ENCODE peak calls at places on chromosome 1, in nine cellular contexts. One of them, this sample, is unnamed.

GRCh38 chr1:178120088-178120487 is 26.2 kb downstream of the RASAL2 start:
- DNase-seq in left colon: no peak
- DNase-seq in psoas muscle: no peak
- DNase-seq in anterior cingulate cortex: no peak
- DNase-seq in RWPE1: no peak
- DNase-seq in iris pigment epithelial cell: no peak
- DNase-seq in pancreas: no peak
- DNase-seq in astrocyte of the spinal cord: peak
- DNase-seq in aorta: no peak
- DNase-seq in this sample: no peak

GRCh38 chr1:20279507-20279906 is 11.2 kb upstream of the VWA5B1 start:
- DNase-seq in left colon: peak
- DNase-seq in psoas muscle: no peak
- DNase-seq in anterior cingulate cortex: no peak
- DNase-seq in RWPE1: peak
- DNase-seq in iris pigment epithelial cell: peak
- DNase-seq in pancreas: no peak
- DNase-seq in astrocyte of the spinal cord: peak
- DNase-seq in aorta: no peak
- DNase-seq in this sample: no peak

GRCh38 chr1:58815069-58815679 is 31.3 kb upstream of the JUN start:
- DNase-seq in left colon: peak
- DNase-seq in psoas muscle: peak
- DNase-seq in anterior cingulate cortex: no peak
- DNase-seq in RWPE1: peak
- DNase-seq in iris pigment epithelial cell: peak
- DNase-seq in pancreas: peak
- DNase-seq in astrocyte of the spinal cord: peak
- DNase-seq in aorta: peak
- DNase-seq in this sample: peak

GRCh38 chr1:66725885-66726665 is 26.2 kb upstream of the DYNLT5 start:
- DNase-seq in left colon: no peak
- DNase-seq in psoas muscle: peak
- DNase-seq in anterior cingulate cortex: peak
- DNase-seq in RWPE1: peak
- DNase-seq in iris pigment epithelial cell: peak
- DNase-seq in pancreas: no peak
- DNase-seq in astrocyte of the spinal cord: peak
- DNase-seq in aorta: peak
- DNase-seq in this sample: peak

GRCh38 chr1:113534130-113534817 is 144.0 kb downstream of the MAGI3 start:
- DNase-seq in left colon: no peak
- DNase-seq in psoas muscle: no peak
- DNase-seq in anterior cingulate cortex: no peak
- DNase-seq in RWPE1: peak
- DNase-seq in iris pigment epithelial cell: peak
- DNase-seq in pancreas: no peak
- DNase-seq in astrocyte of the spinal cord: peak
- DNase-seq in aorta: no peak
- DNase-seq in this sample: no peak

GRCh38 chr1:218409946-218410510 is 64.9 kb downstream of the TGFB2 start:
- DNase-seq in left colon: no peak
- DNase-seq in psoas muscle: no peak
- DNase-seq in anterior cingulate cortex: no peak
- DNase-seq in RWPE1: peak
- DNase-seq in iris pigment epithelial cell: peak
- DNase-seq in pancreas: no peak
- DNase-seq in astrocyte of the spinal cord: peak
- DNase-seq in aorta: no peak
- DNase-seq in this sample: no peak

GRCh38 chr1:168180148-168180524 is 1.4 kb downstream of the TIPRL start:
- DNase-seq in left colon: no peak
- DNase-seq in psoas muscle: no peak
- DNase-seq in anterior cingulate cortex: no peak
- DNase-seq in RWPE1: peak
- DNase-seq in iris pigment epithelial cell: peak
- DNase-seq in pancreas: no peak
- DNase-seq in astrocyte of the spinal cord: no peak
- DNase-seq in aorta: no peak
- DNase-seq in this sample: peak

GRCh38 chr1:117574206-117574835 is 31.5 kb upstream of the TENT5C start:
- DNase-seq in left colon: no peak
- DNase-seq in psoas muscle: no peak
- DNase-seq in anterior cingulate cortex: no peak
- DNase-seq in RWPE1: no peak
- DNase-seq in iris pigment epithelial cell: no peak
- DNase-seq in pancreas: no peak
- DNase-seq in astrocyte of the spinal cord: no peak
- DNase-seq in aorta: no peak
- DNase-seq in this sample: no peak